ENCODE peak calls at places on chromosomes 1 and 21, in ten cellular contexts. One of them, this sample, is unnamed.

GRCh38 chr1:92951141-92951582 is 10.1 kb downstream of the DIPK1A start:
- DNase-seq in NCI-H146: no peak
- DNase-seq in IMR-90: peak
- DNase-seq in T-helper 1 cell: no peak
- DNase-seq in NCI-H1417: no peak
- DNase-seq in stimulated activated CD4-positive, alpha-beta T cell treated with anti-CD3 and anti-CD28 coated beads, Interleukin-1b, Interleukin-23, amount 100 ng/mL, for 48 hours: no peak
- DNase-seq in HEK293T: no peak
- DNase-seq in lower lobe of right lung: no peak
- DNase-seq in Daoy: peak
- DNase-seq in hepatic stellate cell: peak
- DNase-seq in this sample: no peak

GRCh38 chr1:23930270-23930669 is 17.1 kb upstream of the CNR2 start:
- DNase-seq in NCI-H146: no peak
- DNase-seq in IMR-90: no peak
- DNase-seq in T-helper 1 cell: no peak
- DNase-seq in NCI-H1417: no peak
- DNase-seq in stimulated activated CD4-positive, alpha-beta T cell treated with anti-CD3 and anti-CD28 coated beads, Interleukin-1b, Interleukin-23, amount 100 ng/mL, for 48 hours: no peak
- DNase-seq in HEK293T: no peak
- DNase-seq in lower lobe of right lung: no peak
- DNase-seq in Daoy: no peak
- DNase-seq in hepatic stellate cell: no peak
- DNase-seq in this sample: no peak

GRCh38 chr21:41396452-41397107 is 29.5 kb upstream of the MX1 start:
- DNase-seq in NCI-H146: no peak
- DNase-seq in IMR-90: no peak
- DNase-seq in T-helper 1 cell: no peak
- DNase-seq in NCI-H1417: no peak
- DNase-seq in stimulated activated CD4-positive, alpha-beta T cell treated with anti-CD3 and anti-CD28 coated beads, Interleukin-1b, Interleukin-23, amount 100 ng/mL, for 48 hours: no peak
- DNase-seq in HEK293T: no peak
- DNase-seq in lower lobe of right lung: peak
- DNase-seq in Daoy: no peak
- DNase-seq in hepatic stellate cell: no peak
- DNase-seq in this sample: no peak

GRCh38 chr1:23008901-23009300 is 6.8 kb downstream of the TEX46 start:
- DNase-seq in NCI-H146: no peak
- DNase-seq in IMR-90: no peak
- DNase-seq in T-helper 1 cell: no peak
- DNase-seq in NCI-H1417: no peak
- DNase-seq in stimulated activated CD4-positive, alpha-beta T cell treated with anti-CD3 and anti-CD28 coated beads, Interleukin-1b, Interleukin-23, amount 100 ng/mL, for 48 hours: no peak
- DNase-seq in HEK293T: no peak
- DNase-seq in lower lobe of right lung: no peak
- DNase-seq in Daoy: no peak
- DNase-seq in hepatic stellate cell: no peak
- DNase-seq in this sample: no peak

GRCh38 chr1:183605904-183606303 is 15.6 kb upstream of the NCF2 start:
- DNase-seq in NCI-H146: no peak
- DNase-seq in IMR-90: no peak
- DNase-seq in T-helper 1 cell: no peak
- DNase-seq in NCI-H1417: no peak
- DNase-seq in stimulated activated CD4-positive, alpha-beta T cell treated with anti-CD3 and anti-CD28 coated beads, Interleukin-1b, Interleukin-23, amount 100 ng/mL, for 48 hours: no peak
- DNase-seq in HEK293T: no peak
- DNase-seq in lower lobe of right lung: no peak
- DNase-seq in Daoy: no peak
- DNase-seq in hepatic stellate cell: no peak
- DNase-seq in this sample: no peak

GRCh38 chr1:156115514-156116374 is 1.2 kb downstream of the LMNA start:
- DNase-seq in NCI-H146: no peak
- DNase-seq in IMR-90: peak
- DNase-seq in T-helper 1 cell: no peak
- DNase-seq in NCI-H1417: peak
- DNase-seq in stimulated activated CD4-positive, alpha-beta T cell treated with anti-CD3 and anti-CD28 coated beads, Interleukin-1b, Interleukin-23, amount 100 ng/mL, for 48 hours: no peak
- DNase-seq in HEK293T: no peak
- DNase-seq in lower lobe of right lung: peak
- DNase-seq in Daoy: peak
- DNase-seq in hepatic stellate cell: peak
- DNase-seq in this sample: no peak

GRCh38 chr1:3011631-3012510 is 9.4 kb upstream of the ACTRT2 start:
- DNase-seq in NCI-H146: no peak
- DNase-seq in IMR-90: no peak
- DNase-seq in T-helper 1 cell: no peak
- DNase-seq in NCI-H1417: no peak
- DNase-seq in stimulated activated CD4-positive, alpha-beta T cell treated with anti-CD3 and anti-CD28 coated beads, Interleukin-1b, Interleukin-23, amount 100 ng/mL, for 48 hours: no peak
- DNase-seq in HEK293T: no peak
- DNase-seq in lower lobe of right lung: peak
- DNase-seq in Daoy: peak
- DNase-seq in hepatic stellate cell: no peak
- DNase-seq in this sample: no peak

GRCh38 chr1:240190881-240191385 is 99.2 kb downstream of the FMN2 start:
- DNase-seq in NCI-H146: peak
- DNase-seq in IMR-90: peak
- DNase-seq in T-helper 1 cell: no peak
- DNase-seq in NCI-H1417: no peak
- DNase-seq in stimulated activated CD4-positive, alpha-beta T cell treated with anti-CD3 and anti-CD28 coated beads, Interleukin-1b, Interleukin-23, amount 100 ng/mL, for 48 hours: no peak
- DNase-seq in HEK293T: peak
- DNase-seq in lower lobe of right lung: no peak
- DNase-seq in Daoy: peak
- DNase-seq in hepatic stellate cell: peak
- DNase-seq in this sample: peak

GRCh38 chr1:68409426-68409825 is 40.3 kb downstream of the RPE65 start:
- DNase-seq in NCI-H146: no peak
- DNase-seq in IMR-90: peak
- DNase-seq in T-helper 1 cell: no peak
- DNase-seq in NCI-H1417: no peak
- DNase-seq in stimulated activated CD4-positive, alpha-beta T cell treated with anti-CD3 and anti-CD28 coated beads, Interleukin-1b, Interleukin-23, amount 100 ng/mL, for 48 hours: no peak
- DNase-seq in HEK293T: no peak
- DNase-seq in lower lobe of right lung: no peak
- DNase-seq in Daoy: peak
- DNase-seq in hepatic stellate cell: peak
- DNase-seq in this sample: no peak

GRCh38 chr21:35511298-35512162 is 462.4 kb upstream of the RUNX1 start:
- DNase-seq in NCI-H146: no peak
- DNase-seq in IMR-90: peak
- DNase-seq in T-helper 1 cell: no peak
- DNase-seq in NCI-H1417: no peak
- DNase-seq in stimulated activated CD4-positive, alpha-beta T cell treated with anti-CD3 and anti-CD28 coated beads, Interleukin-1b, Interleukin-23, amount 100 ng/mL, for 48 hours: no peak
- DNase-seq in HEK293T: no peak
- DNase-seq in lower lobe of right lung: no peak
- DNase-seq in Daoy: peak
- DNase-seq in hepatic stellate cell: no peak
- DNase-seq in this sample: no peak

GRCh38 chr1:244653439-244654283 is 735 bp downstream of the DESI2 start:
- DNase-seq in NCI-H146: peak
- DNase-seq in IMR-90: peak
- DNase-seq in T-helper 1 cell: peak
- DNase-seq in NCI-H1417: no peak
- DNase-seq in stimulated activated CD4-positive, alpha-beta T cell treated with anti-CD3 and anti-CD28 coated beads, Interleukin-1b, Interleukin-23, amount 100 ng/mL, for 48 hours: no peak
- DNase-seq in HEK293T: peak
- DNase-seq in lower lobe of right lung: no peak
- DNase-seq in Daoy: peak
- DNase-seq in hepatic stellate cell: no peak
- DNase-seq in this sample: no peak

GRCh38 chr1:86925742-86926141 is 11.3 kb downstream of the HS2ST1 start:
- DNase-seq in NCI-H146: no peak
- DNase-seq in IMR-90: no peak
- DNase-seq in T-helper 1 cell: no peak
- DNase-seq in NCI-H1417: no peak
- DNase-seq in stimulated activated CD4-positive, alpha-beta T cell treated with anti-CD3 and anti-CD28 coated beads, Interleukin-1b, Interleukin-23, amount 100 ng/mL, for 48 hours: no peak
- DNase-seq in HEK293T: no peak
- DNase-seq in lower lobe of right lung: no peak
- DNase-seq in Daoy: no peak
- DNase-seq in hepatic stellate cell: no peak
- DNase-seq in this sample: no peak

GRCh38 chr21:27426196-27426595 is 459.3 kb upstream of the ADAMTS5 start:
- DNase-seq in NCI-H146: no peak
- DNase-seq in IMR-90: no peak
- DNase-seq in T-helper 1 cell: no peak
- DNase-seq in NCI-H1417: no peak
- DNase-seq in stimulated activated CD4-positive, alpha-beta T cell treated with anti-CD3 and anti-CD28 coated beads, Interleukin-1b, Interleukin-23, amount 100 ng/mL, for 48 hours: no peak
- DNase-seq in HEK293T: no peak
- DNase-seq in lower lobe of right lung: no peak
- DNase-seq in Daoy: no peak
- DNase-seq in hepatic stellate cell: no peak
- DNase-seq in this sample: no peak

GRCh38 chr1:180235502-180236239 is 5.6 kb downstream of the LHX4 start:
- DNase-seq in NCI-H146: no peak
- DNase-seq in IMR-90: no peak
- DNase-seq in T-helper 1 cell: no peak
- DNase-seq in NCI-H1417: no peak
- DNase-seq in stimulated activated CD4-positive, alpha-beta T cell treated with anti-CD3 and anti-CD28 coated beads, Interleukin-1b, Interleukin-23, amount 100 ng/mL, for 48 hours: no peak
- DNase-seq in HEK293T: no peak
- DNase-seq in lower lobe of right lung: no peak
- DNase-seq in Daoy: no peak
- DNase-seq in hepatic stellate cell: no peak
- DNase-seq in this sample: no peak

GRCh38 chr1:207329469-207329868 is 8.0 kb downstream of the CD55 start:
- DNase-seq in NCI-H146: no peak
- DNase-seq in IMR-90: no peak
- DNase-seq in T-helper 1 cell: no peak
- DNase-seq in NCI-H1417: no peak
- DNase-seq in stimulated activated CD4-positive, alpha-beta T cell treated with anti-CD3 and anti-CD28 coated beads, Interleukin-1b, Interleukin-23, amount 100 ng/mL, for 48 hours: no peak
- DNase-seq in HEK293T: no peak
- DNase-seq in lower lobe of right lung: no peak
- DNase-seq in Daoy: no peak
- DNase-seq in hepatic stellate cell: no peak
- DNase-seq in this sample: no peak

GRCh38 chr1:56424744-56425493 is 154.4 kb downstream of the PLPP3 start:
- DNase-seq in NCI-H146: no peak
- DNase-seq in IMR-90: peak
- DNase-seq in T-helper 1 cell: no peak
- DNase-seq in NCI-H1417: no peak
- DNase-seq in stimulated activated CD4-positive, alpha-beta T cell treated with anti-CD3 and anti-CD28 coated beads, Interleukin-1b, Interleukin-23, amount 100 ng/mL, for 48 hours: no peak
- DNase-seq in HEK293T: no peak
- DNase-seq in lower lobe of right lung: peak
- DNase-seq in Daoy: peak
- DNase-seq in hepatic stellate cell: no peak
- DNase-seq in this sample: peak

GRCh38 chr1:72283204-72284083 is 1.1 kb upstream of the NEGR1 start:
- DNase-seq in NCI-H146: peak
- DNase-seq in IMR-90: peak
- DNase-seq in T-helper 1 cell: no peak
- DNase-seq in NCI-H1417: peak
- DNase-seq in stimulated activated CD4-positive, alpha-beta T cell treated with anti-CD3 and anti-CD28 coated beads, Interleukin-1b, Interleukin-23, amount 100 ng/mL, for 48 hours: peak
- DNase-seq in HEK293T: peak
- DNase-seq in lower lobe of right lung: peak
- DNase-seq in Daoy: peak
- DNase-seq in hepatic stellate cell: peak
- DNase-seq in this sample: peak

GRCh38 chr1:67097305-67097704 is 37.5 kb downstream of the C1orf141 start:
- DNase-seq in NCI-H146: no peak
- DNase-seq in IMR-90: no peak
- DNase-seq in T-helper 1 cell: no peak
- DNase-seq in NCI-H1417: no peak
- DNase-seq in stimulated activated CD4-positive, alpha-beta T cell treated with anti-CD3 and anti-CD28 coated beads, Interleukin-1b, Interleukin-23, amount 100 ng/mL, for 48 hours: no peak
- DNase-seq in HEK293T: no peak
- DNase-seq in lower lobe of right lung: no peak
- DNase-seq in Daoy: no peak
- DNase-seq in hepatic stellate cell: no peak
- DNase-seq in this sample: no peak

GRCh38 chr1:86648255-86648654 is 56.1 kb upstream of the SH3GLB1 start:
- DNase-seq in NCI-H146: no peak
- DNase-seq in IMR-90: peak
- DNase-seq in T-helper 1 cell: no peak
- DNase-seq in NCI-H1417: peak
- DNase-seq in stimulated activated CD4-positive, alpha-beta T cell treated with anti-CD3 and anti-CD28 coated beads, Interleukin-1b, Interleukin-23, amount 100 ng/mL, for 48 hours: no peak
- DNase-seq in HEK293T: peak
- DNase-seq in lower lobe of right lung: no peak
- DNase-seq in Daoy: peak
- DNase-seq in hepatic stellate cell: peak
- DNase-seq in this sample: peak

GRCh38 chr1:164263540-164263939 is 295.4 kb upstream of the PBX1 start:
- DNase-seq in NCI-H146: no peak
- DNase-seq in IMR-90: no peak
- DNase-seq in T-helper 1 cell: no peak
- DNase-seq in NCI-H1417: no peak
- DNase-seq in stimulated activated CD4-positive, alpha-beta T cell treated with anti-CD3 and anti-CD28 coated beads, Interleukin-1b, Interleukin-23, amount 100 ng/mL, for 48 hours: no peak
- DNase-seq in HEK293T: no peak
- DNase-seq in lower lobe of right lung: no peak
- DNase-seq in Daoy: peak
- DNase-seq in hepatic stellate cell: no peak
- DNase-seq in this sample: no peak

GRCh38 chr1:30034627-30035521 is 688.5 kb downstream of the MATN1 start:
- DNase-seq in NCI-H146: no peak
- DNase-seq in IMR-90: peak
- DNase-seq in T-helper 1 cell: no peak
- DNase-seq in NCI-H1417: no peak
- DNase-seq in stimulated activated CD4-positive, alpha-beta T cell treated with anti-CD3 and anti-CD28 coated beads, Interleukin-1b, Interleukin-23, amount 100 ng/mL, for 48 hours: no peak
- DNase-seq in HEK293T: no peak
- DNase-seq in lower lobe of right lung: no peak
- DNase-seq in Daoy: peak
- DNase-seq in hepatic stellate cell: peak
- DNase-seq in this sample: no peak

GRCh38 chr1:81158592-81158991 is 642.1 kb upstream of the ADGRL2 start:
- DNase-seq in NCI-H146: peak
- DNase-seq in IMR-90: peak
- DNase-seq in T-helper 1 cell: no peak
- DNase-seq in NCI-H1417: no peak
- DNase-seq in stimulated activated CD4-positive, alpha-beta T cell treated with anti-CD3 and anti-CD28 coated beads, Interleukin-1b, Interleukin-23, amount 100 ng/mL, for 48 hours: no peak
- DNase-seq in HEK293T: no peak
- DNase-seq in lower lobe of right lung: no peak
- DNase-seq in Daoy: no peak
- DNase-seq in hepatic stellate cell: no peak
- DNase-seq in this sample: no peak

GRCh38 chr1:57489342-57490036 is 65.6 kb upstream of the DAB1 start:
- DNase-seq in NCI-H146: no peak
- DNase-seq in IMR-90: peak
- DNase-seq in T-helper 1 cell: no peak
- DNase-seq in NCI-H1417: no peak
- DNase-seq in stimulated activated CD4-positive, alpha-beta T cell treated with anti-CD3 and anti-CD28 coated beads, Interleukin-1b, Interleukin-23, amount 100 ng/mL, for 48 hours: no peak
- DNase-seq in HEK293T: peak
- DNase-seq in lower lobe of right lung: no peak
- DNase-seq in Daoy: peak
- DNase-seq in hepatic stellate cell: peak
- DNase-seq in this sample: peak

GRCh38 chr1:244854175-244854574 is 10.2 kb downstream of the HNRNPU start:
- DNase-seq in NCI-H146: no peak
- DNase-seq in IMR-90: no peak
- DNase-seq in T-helper 1 cell: no peak
- DNase-seq in NCI-H1417: no peak
- DNase-seq in stimulated activated CD4-positive, alpha-beta T cell treated with anti-CD3 and anti-CD28 coated beads, Interleukin-1b, Interleukin-23, amount 100 ng/mL, for 48 hours: no peak
- DNase-seq in HEK293T: no peak
- DNase-seq in lower lobe of right lung: no peak
- DNase-seq in Daoy: no peak
- DNase-seq in hepatic stellate cell: no peak
- DNase-seq in this sample: no peak

GRCh38 chr1:111833334-111833733 is 77.6 kb downstream of the DDX20 start:
- DNase-seq in NCI-H146: no peak
- DNase-seq in IMR-90: peak
- DNase-seq in T-helper 1 cell: no peak
- DNase-seq in NCI-H1417: no peak
- DNase-seq in stimulated activated CD4-positive, alpha-beta T cell treated with anti-CD3 and anti-CD28 coated beads, Interleukin-1b, Interleukin-23, amount 100 ng/mL, for 48 hours: no peak
- DNase-seq in HEK293T: no peak
- DNase-seq in lower lobe of right lung: no peak
- DNase-seq in Daoy: no peak
- DNase-seq in hepatic stellate cell: no peak
- DNase-seq in this sample: no peak

GRCh38 chr1:160813215-160813614 is 17.2 kb downstream of the LY9 start:
- DNase-seq in NCI-H146: no peak
- DNase-seq in IMR-90: no peak
- DNase-seq in T-helper 1 cell: no peak
- DNase-seq in NCI-H1417: no peak
- DNase-seq in stimulated activated CD4-positive, alpha-beta T cell treated with anti-CD3 and anti-CD28 coated beads, Interleukin-1b, Interleukin-23, amount 100 ng/mL, for 48 hours: no peak
- DNase-seq in HEK293T: no peak
- DNase-seq in lower lobe of right lung: no peak
- DNase-seq in Daoy: peak
- DNase-seq in hepatic stellate cell: no peak
- DNase-seq in this sample: no peak

GRCh38 chr21:34885636-34886553 is 163.2 kb downstream of the RUNX1 start:
- DNase-seq in NCI-H146: no peak
- DNase-seq in IMR-90: no peak
- DNase-seq in T-helper 1 cell: no peak
- DNase-seq in NCI-H1417: peak
- DNase-seq in stimulated activated CD4-positive, alpha-beta T cell treated with anti-CD3 and anti-CD28 coated beads, Interleukin-1b, Interleukin-23, amount 100 ng/mL, for 48 hours: no peak
- DNase-seq in HEK293T: no peak
- DNase-seq in lower lobe of right lung: no peak
- DNase-seq in Daoy: peak
- DNase-seq in hepatic stellate cell: no peak
- DNase-seq in this sample: no peak

GRCh38 chr21:36698160-36699025 is 522 bp upstream of the SIM2 start:
- DNase-seq in NCI-H146: peak
- DNase-seq in IMR-90: peak
- DNase-seq in T-helper 1 cell: no peak
- DNase-seq in NCI-H1417: no peak
- DNase-seq in stimulated activated CD4-positive, alpha-beta T cell treated with anti-CD3 and anti-CD28 coated beads, Interleukin-1b, Interleukin-23, amount 100 ng/mL, for 48 hours: no peak
- DNase-seq in HEK293T: no peak
- DNase-seq in lower lobe of right lung: no peak
- DNase-seq in Daoy: peak
- DNase-seq in hepatic stellate cell: no peak
- DNase-seq in this sample: no peak

This sample was measured in non-pigmented ciliary epithelial cell.